ENCODE peak calls at places on chromosomes 3 and 15, in four cellular contexts. One of them, this sample, is unnamed.

GRCh38 chr15:58521293-58521991 is 89.7 kb downstream of the LIPC start:
- DNase-seq in H9: peak; percentile 61
- DNase-seq in neural crest cell: no peak
- DNase-seq in cardiac fibroblast: peak; percentile 85
- DNase-seq in this sample: no peak

GRCh38 chr3:157390713-157391515 is 45.7 kb upstream of the PTX3 start:
- DNase-seq in H9: no peak
- DNase-seq in neural crest cell: no peak
- DNase-seq in cardiac fibroblast: no peak
- DNase-seq in this sample: no peak

GRCh38 chr15:81133782-81134461 is at the start of gene CFAP161:
- DNase-seq in H9: peak; percentile 96
- DNase-seq in neural crest cell: peak; percentile 87
- DNase-seq in cardiac fibroblast: peak; percentile 77
- DNase-seq in this sample: peak; percentile 79

GRCh38 chr15:98755138-98755537 is 106.8 kb downstream of the IGF1R start:
- DNase-seq in H9: no peak
- DNase-seq in neural crest cell: no peak
- DNase-seq in cardiac fibroblast: no peak
- DNase-seq in this sample: no peak

GRCh38 chr3:124886168-124887051 is 755 bp downstream of the ITGB5 start:
- DNase-seq in H9: peak; percentile 75
- DNase-seq in neural crest cell: peak; percentile 49
- DNase-seq in cardiac fibroblast: peak; percentile 54
- DNase-seq in this sample: peak; percentile 58

GRCh38 chr3:52089691-52090090 is 33.3 kb upstream of the DUSP7 start:
- DNase-seq in H9: no peak
- DNase-seq in neural crest cell: no peak
- DNase-seq in cardiac fibroblast: no peak
- DNase-seq in this sample: no peak

GRCh38 chr3:25542571-25543039 is 114.5 kb downstream of the RARB start:
- DNase-seq in H9: no peak
- DNase-seq in neural crest cell: no peak
- DNase-seq in cardiac fibroblast: peak; percentile 23
- DNase-seq in this sample: no peak

GRCh38 chr3:161600185-161600584 is 103.6 kb downstream of the OTOL1 start:
- DNase-seq in H9: no peak
- DNase-seq in neural crest cell: no peak
- DNase-seq in cardiac fibroblast: no peak
- DNase-seq in this sample: no peak

GRCh38 chr3:157271283-157271882 is 111.4 kb upstream of the CCNL1 start:
- DNase-seq in H9: no peak
- DNase-seq in neural crest cell: no peak
- DNase-seq in cardiac fibroblast: no peak
- DNase-seq in this sample: no peak

GRCh38 chr3:13277860-13278531 is 142.1 kb downstream of the NUP210 start:
- DNase-seq in H9: no peak
- DNase-seq in neural crest cell: no peak
- DNase-seq in cardiac fibroblast: no peak
- DNase-seq in this sample: no peak

GRCh38 chr15:39888809-39889208 is 31.3 kb downstream of the GPR176 start:
- DNase-seq in H9: no peak
- DNase-seq in neural crest cell: no peak
- DNase-seq in cardiac fibroblast: no peak
- DNase-seq in this sample: no peak

GRCh38 chr3:78004578-78004977 is 964.7 kb downstream of the ROBO2 start:
- DNase-seq in H9: no peak
- DNase-seq in neural crest cell: no peak
- DNase-seq in cardiac fibroblast: no peak
- DNase-seq in this sample: no peak

GRCh38 chr3:149180057-149180573 is 41.5 kb downstream of the CP start:
- DNase-seq in H9: no peak
- DNase-seq in neural crest cell: no peak
- DNase-seq in cardiac fibroblast: peak; percentile 100
- DNase-seq in this sample: no peak

GRCh38 chr3:183381179-183381578 is 47.2 kb downstream of the MCF2L2 start:
- DNase-seq in H9: no peak
- DNase-seq in neural crest cell: no peak
- DNase-seq in cardiac fibroblast: peak; percentile 45
- DNase-seq in this sample: no peak

GRCh38 chr3:16290007-16290826 is 25.2 kb downstream of the OXNAD1 start:
- DNase-seq in H9: no peak
- DNase-seq in neural crest cell: peak; percentile 23
- DNase-seq in cardiac fibroblast: peak; percentile 76
- DNase-seq in this sample: no peak

GRCh38 chr3:60580826-60581225 is 670.4 kb downstream of the FHIT start:
- DNase-seq in H9: no peak
- DNase-seq in neural crest cell: no peak
- DNase-seq in cardiac fibroblast: no peak
- DNase-seq in this sample: no peak

GRCh38 chr3:43455233-43455632 is 166.6 kb downstream of the ANO10 start:
- DNase-seq in H9: no peak
- DNase-seq in neural crest cell: no peak
- DNase-seq in cardiac fibroblast: peak; percentile 14
- DNase-seq in this sample: no peak

GRCh38 chr3:107684431-107684925 is 161.7 kb downstream of the BBX start:
- DNase-seq in H9: peak; percentile 59
- DNase-seq in neural crest cell: no peak
- DNase-seq in cardiac fibroblast: peak; percentile 31
- DNase-seq in this sample: no peak

GRCh38 chr3:134083626-134084229 is 54.0 kb upstream of the SLCO2A1 start:
- DNase-seq in H9: no peak
- DNase-seq in neural crest cell: no peak
- DNase-seq in cardiac fibroblast: no peak
- DNase-seq in this sample: no peak

GRCh38 chr3:196159952-196160804 is 51.0 kb downstream of the ZDHHC19 start:
- DNase-seq in H9: peak; percentile 69
- DNase-seq in neural crest cell: no peak
- DNase-seq in cardiac fibroblast: peak; percentile 70
- DNase-seq in this sample: peak; percentile 25

GRCh38 chr15:98421419-98422085 is 226.8 kb upstream of the IGF1R start:
- DNase-seq in H9: peak; percentile 84
- DNase-seq in neural crest cell: peak; percentile 91
- DNase-seq in cardiac fibroblast: peak; percentile 48
- DNase-seq in this sample: peak; percentile 82

GRCh38 chr3:183698318-183698731 is 728 bp downstream of the YEATS2 start:
- DNase-seq in H9: no peak
- DNase-seq in neural crest cell: no peak
- DNase-seq in cardiac fibroblast: peak; percentile 39
- DNase-seq in this sample: peak; percentile 21

GRCh38 chr3:136149569-136150136 is 46.5 kb downstream of the MSL2 start:
- DNase-seq in H9: no peak
- DNase-seq in neural crest cell: no peak
- DNase-seq in cardiac fibroblast: no peak
- DNase-seq in this sample: no peak

GRCh38 chr3:124676236-124676635 is 54.0 kb upstream of the UMPS start:
- DNase-seq in H9: no peak
- DNase-seq in neural crest cell: no peak
- DNase-seq in cardiac fibroblast: peak; percentile 55
- DNase-seq in this sample: no peak

GRCh38 chr3:127152676-127153505 is 40.0 kb upstream of the PRR23E start:
- DNase-seq in H9: no peak
- DNase-seq in neural crest cell: no peak
- DNase-seq in cardiac fibroblast: no peak
- DNase-seq in this sample: no peak

GRCh38 chr15:62254137-62254934 is 89.3 kb upstream of the C2CD4B start:
- DNase-seq in H9: peak; percentile 82
- DNase-seq in neural crest cell: peak; percentile 76
- DNase-seq in cardiac fibroblast: peak; percentile 79
- DNase-seq in this sample: peak; percentile 78

GRCh38 chr3:16028604-16029003 is 145.9 kb upstream of the GALNT15 start:
- DNase-seq in H9: no peak
- DNase-seq in neural crest cell: no peak
- DNase-seq in cardiac fibroblast: no peak
- DNase-seq in this sample: no peak

GRCh38 chr15:63051701-63052066 is 9.1 kb downstream of the TPM1 start:
- DNase-seq in H9: no peak
- DNase-seq in neural crest cell: no peak
- DNase-seq in cardiac fibroblast: no peak
- DNase-seq in this sample: no peak

GRCh38 chr3:159322322-159322939 is 520.6 kb downstream of the MFSD1 start:
- DNase-seq in H9: peak; percentile 78
- DNase-seq in neural crest cell: peak; percentile 59
- DNase-seq in cardiac fibroblast: peak; percentile 25
- DNase-seq in this sample: no peak

GRCh38 chr3:151835751-151836550 is 22.0 kb downstream of the AADAC start:
- DNase-seq in H9: no peak
- DNase-seq in neural crest cell: no peak
- DNase-seq in cardiac fibroblast: peak; percentile 66
- DNase-seq in this sample: no peak

GRCh38 chr3:174409085-174409743 is 449.9 kb upstream of the NAALADL2 start:
- DNase-seq in H9: no peak
- DNase-seq in neural crest cell: no peak
- DNase-seq in cardiac fibroblast: no peak
- DNase-seq in this sample: no peak

GRCh38 chr15:79978694-79979519 is 7.9 kb upstream of the BCL2A1 start:
- DNase-seq in H9: no peak
- DNase-seq in neural crest cell: no peak
- DNase-seq in cardiac fibroblast: peak; percentile 77
- DNase-seq in this sample: no peak

GRCh38 chr3:45832691-45833090 is 9.2 kb downstream of the LZTFL1 start:
- DNase-seq in H9: no peak
- DNase-seq in neural crest cell: no peak
- DNase-seq in cardiac fibroblast: peak; percentile 33
- DNase-seq in this sample: no peak
- TF ChIP-seq CTCF in H9: peak; percentile 69
- TF ChIP-seq CTCF in neural crest cell: peak; percentile 55
- TF ChIP-seq CTCF in cardiac fibroblast: no peak
- TF ChIP-seq CTCF in this sample: peak; percentile 52

GRCh38 chr15:96049766-96050165 is 280.7 kb upstream of the NR2F2 start:
- DNase-seq in H9: no peak
- DNase-seq in neural crest cell: no peak
- DNase-seq in cardiac fibroblast: no peak
- DNase-seq in this sample: no peak

GRCh38 chr15:96043586-96044171 is 286.8 kb upstream of the NR2F2 start:
- DNase-seq in H9: no peak
- DNase-seq in neural crest cell: no peak
- DNase-seq in cardiac fibroblast: no peak
- DNase-seq in this sample: no peak

GRCh38 chr15:96049323-96049722 is 281.2 kb upstream of the NR2F2 start:
- DNase-seq in H9: no peak
- DNase-seq in neural crest cell: no peak
- DNase-seq in cardiac fibroblast: no peak
- DNase-seq in this sample: no peak

GRCh38 chr15:96046620-96047240 is 283.8 kb upstream of the NR2F2 start:
- DNase-seq in H9: no peak
- DNase-seq in neural crest cell: no peak
- DNase-seq in cardiac fibroblast: no peak
- DNase-seq in this sample: no peak

DNA sequence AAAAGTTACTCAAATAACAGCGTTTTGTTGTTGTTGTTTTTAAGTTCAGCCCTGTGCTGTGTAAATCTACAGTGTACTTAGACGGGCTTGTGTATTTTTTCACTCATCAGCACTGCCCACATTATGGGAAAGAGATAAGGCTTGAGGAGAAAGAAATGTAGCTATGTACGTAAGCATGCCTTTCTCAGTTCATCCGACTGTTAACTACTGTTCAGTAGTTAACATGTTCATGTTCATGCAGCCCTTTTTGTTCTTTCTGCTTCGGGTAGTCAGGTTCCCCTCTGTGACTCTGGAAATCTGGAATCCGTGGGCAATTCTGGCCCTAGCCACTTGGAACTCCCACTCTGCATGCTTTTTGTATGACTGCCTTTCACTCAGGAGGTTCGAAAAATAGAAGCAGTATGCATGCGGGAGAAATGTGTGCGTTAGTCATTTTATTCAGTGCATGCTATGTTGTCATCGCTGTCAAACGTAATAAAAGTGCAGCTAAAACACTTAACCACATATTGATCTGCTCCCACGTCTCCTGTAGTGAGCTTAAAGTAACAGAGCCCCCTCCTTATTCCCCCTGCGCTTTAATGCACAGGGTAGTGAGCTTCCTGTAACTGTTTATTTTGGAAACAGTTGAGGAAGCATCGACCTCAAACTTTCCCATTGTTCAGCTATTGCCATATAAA is 283.1 kb upstream of the NR2F2 start:
- DNase-seq in H9: no peak
- DNase-seq in neural crest cell: no peak
- DNase-seq in cardiac fibroblast: peak; percentile 81
- DNase-seq in this sample: no peak
- TF ChIP-seq CTCF in H9: no peak
- TF ChIP-seq CTCF in neural crest cell: no peak
- TF ChIP-seq CTCF in cardiac fibroblast: peak; percentile 9
- TF ChIP-seq CTCF in this sample: no peak

DNA sequence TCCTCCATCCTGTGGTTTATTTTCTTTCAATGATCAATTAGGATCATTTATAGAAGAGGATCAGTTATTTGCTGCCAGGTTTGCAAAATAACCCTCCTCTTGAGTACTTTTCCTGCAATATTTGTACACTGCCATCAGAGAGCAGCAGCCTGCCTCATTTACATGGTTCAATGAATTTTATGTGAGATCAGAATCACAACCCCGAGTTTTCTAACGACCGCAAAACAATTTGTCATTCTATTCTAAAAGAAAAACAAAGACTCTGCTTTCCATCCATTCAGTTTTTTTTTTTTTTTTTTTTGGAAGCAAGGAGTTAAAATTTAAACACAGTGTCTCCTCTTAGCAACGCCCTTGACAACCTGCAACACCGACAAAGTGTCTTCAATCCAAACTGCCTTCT is 146.9 kb downstream of the RAB11A start:
- DNase-seq in H9: no peak
- DNase-seq in neural crest cell: no peak
- DNase-seq in cardiac fibroblast: no peak
- DNase-seq in this sample: no peak
- TF ChIP-seq CTCF in H9: no peak
- TF ChIP-seq CTCF in neural crest cell: no peak
- TF ChIP-seq CTCF in cardiac fibroblast: no peak
- TF ChIP-seq CTCF in this sample: peak; percentile 15

DNA sequence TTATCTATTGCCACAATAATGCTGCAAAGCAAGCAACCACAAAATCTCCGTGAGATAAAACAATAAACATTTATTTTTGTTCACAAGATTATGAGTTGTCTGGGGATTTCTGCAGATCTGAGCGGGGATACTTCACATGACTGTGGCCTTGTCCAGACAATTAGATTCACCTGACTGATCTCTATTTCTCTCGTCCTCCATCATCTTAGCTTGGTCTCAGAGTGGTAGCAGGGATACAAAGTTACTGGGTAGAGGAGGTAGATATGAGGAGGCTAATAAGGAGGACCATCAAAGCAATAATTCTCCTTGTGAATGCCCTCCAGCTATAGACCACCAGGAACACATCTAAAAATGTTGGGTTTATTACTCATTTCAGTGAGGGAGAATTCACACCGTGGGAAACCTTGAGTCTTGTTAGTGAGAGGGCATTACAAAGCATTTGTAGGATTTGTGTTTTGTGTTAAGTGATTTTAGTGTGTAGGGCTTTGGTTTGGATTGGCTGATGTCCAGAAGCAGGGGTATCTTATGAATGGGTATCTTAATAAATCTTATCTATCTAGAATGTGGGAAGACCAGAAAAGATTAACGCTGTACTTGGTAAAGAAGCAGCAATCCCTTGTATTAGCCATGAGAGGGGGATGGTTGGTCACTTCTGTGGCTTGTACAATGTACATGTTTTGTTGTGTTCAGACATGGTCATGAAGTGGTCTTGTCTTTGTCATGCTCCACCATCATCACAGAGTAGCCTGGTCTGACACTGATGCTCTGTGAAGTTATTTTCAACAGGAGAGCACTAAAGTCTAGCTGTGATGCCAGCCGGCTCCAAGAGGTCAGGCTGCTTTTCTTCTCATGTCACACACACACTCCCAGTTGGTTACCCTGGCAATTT is 287.6 kb upstream of the STT3B start:
- DNase-seq in H9: no peak
- DNase-seq in neural crest cell: no peak
- DNase-seq in cardiac fibroblast: peak; percentile 8
- DNase-seq in this sample: no peak
- TF ChIP-seq CTCF in H9: no peak
- TF ChIP-seq CTCF in neural crest cell: no peak
- TF ChIP-seq CTCF in cardiac fibroblast: no peak
- TF ChIP-seq CTCF in this sample: no peak

This sample was measured in progenitor cell of endocrine pancreas.